ENCODE peak calls at places on chromosomes 11 and 22, in seven cellular contexts. One of them, this sample, is unnamed.

GRCh38 chr22:37686002-37686982 is at the start of gene NOL12:
- DNase-seq in iris pigment epithelial cell: peak
- DNase-seq in EH: peak
- DNase-seq in kidney epithelial cell: peak
- DNase-seq in posterior cingulate gyrus: peak
- DNase-seq in progenitor cell of endocrine pancreas: peak
- DNase-seq in NB4: peak
- DNase-seq in this sample: peak

GRCh38 chr11:83836883-83837654 is 550.9 kb upstream of the CCDC90B start:
- DNase-seq in iris pigment epithelial cell: peak
- DNase-seq in EH: peak
- DNase-seq in kidney epithelial cell: no peak
- DNase-seq in posterior cingulate gyrus: no peak
- DNase-seq in progenitor cell of endocrine pancreas: peak
- DNase-seq in NB4: peak
- DNase-seq in this sample: peak

GRCh38 chr11:77117485-77117884 is 10.6 kb upstream of the MYO7A start:
- DNase-seq in iris pigment epithelial cell: no peak
- DNase-seq in EH: no peak
- DNase-seq in kidney epithelial cell: no peak
- DNase-seq in posterior cingulate gyrus: peak
- DNase-seq in progenitor cell of endocrine pancreas: no peak
- DNase-seq in NB4: no peak
- DNase-seq in this sample: no peak

GRCh38 chr11:630871-631270 is 3.9 kb upstream of the SCT start:
- DNase-seq in iris pigment epithelial cell: no peak
- DNase-seq in EH: no peak
- DNase-seq in kidney epithelial cell: no peak
- DNase-seq in posterior cingulate gyrus: no peak
- DNase-seq in progenitor cell of endocrine pancreas: no peak
- DNase-seq in NB4: no peak
- DNase-seq in this sample: no peak

GRCh38 chr11:73340164-73340563 is 32.1 kb downstream of the ARHGEF17 start:
- DNase-seq in iris pigment epithelial cell: no peak
- DNase-seq in EH: peak
- DNase-seq in kidney epithelial cell: no peak
- DNase-seq in posterior cingulate gyrus: no peak
- DNase-seq in progenitor cell of endocrine pancreas: no peak
- DNase-seq in NB4: peak
- DNase-seq in this sample: no peak

GRCh38 chr11:19498986-19499669 is 213.5 kb upstream of the NAV2 start:
- DNase-seq in iris pigment epithelial cell: peak
- DNase-seq in EH: peak
- DNase-seq in kidney epithelial cell: peak
- DNase-seq in posterior cingulate gyrus: no peak
- DNase-seq in progenitor cell of endocrine pancreas: no peak
- DNase-seq in NB4: no peak
- DNase-seq in this sample: no peak

GRCh38 chr11:76962583-76963416 is 71.4 kb upstream of the B3GNT6 start:
- DNase-seq in iris pigment epithelial cell: no peak
- DNase-seq in EH: no peak
- DNase-seq in kidney epithelial cell: no peak
- DNase-seq in posterior cingulate gyrus: no peak
- DNase-seq in progenitor cell of endocrine pancreas: no peak
- DNase-seq in NB4: peak
- DNase-seq in this sample: peak

GRCh38 chr11:71913716-71914115 is 14.7 kb downstream of the XNDC1N start:
- DNase-seq in iris pigment epithelial cell: peak
- DNase-seq in EH: peak
- DNase-seq in kidney epithelial cell: no peak
- DNase-seq in posterior cingulate gyrus: no peak
- DNase-seq in progenitor cell of endocrine pancreas: no peak
- DNase-seq in NB4: no peak
- DNase-seq in this sample: no peak

GRCh38 chr11:103465555-103466140 is 356.4 kb downstream of the DYNC2H1 start:
- DNase-seq in iris pigment epithelial cell: no peak
- DNase-seq in EH: no peak
- DNase-seq in kidney epithelial cell: no peak
- DNase-seq in posterior cingulate gyrus: no peak
- DNase-seq in progenitor cell of endocrine pancreas: no peak
- DNase-seq in NB4: no peak
- DNase-seq in this sample: no peak

GRCh38 chr11:61711493-61711892 is 31.3 kb downstream of the DAGLA start:
- DNase-seq in iris pigment epithelial cell: no peak
- DNase-seq in EH: no peak
- DNase-seq in kidney epithelial cell: no peak
- DNase-seq in posterior cingulate gyrus: no peak
- DNase-seq in progenitor cell of endocrine pancreas: no peak
- DNase-seq in NB4: no peak
- DNase-seq in this sample: no peak

GRCh38 chr11:66272600-66272999 is 4.2 kb downstream of the RAB1B start:
- DNase-seq in iris pigment epithelial cell: no peak
- DNase-seq in EH: no peak
- DNase-seq in kidney epithelial cell: no peak
- DNase-seq in posterior cingulate gyrus: no peak
- DNase-seq in progenitor cell of endocrine pancreas: no peak
- DNase-seq in NB4: no peak
- DNase-seq in this sample: no peak

This sample was measured in OCI-M1.